ENCODE peak calls at places on chromosomes 5 and 9, in six cellular contexts. One of them, this sample, is unnamed. For H3K4me1, the result is how much of the 10 kb centered on the place peaks cover.

GRCh38 chr5:146718628-146719027 is 159.9 kb downstream of the PPP2R2B start:
- DNase-seq in A549: no peak
- DNase-seq in mammary epithelial cell: no peak
- DNase-seq in tibial artery: no peak
- DNase-seq in PC-9: no peak
- DNase-seq in pancreas: no peak
- DNase-seq in this sample: no peak

GRCh38 chr5:114249838-114250237 is 112.0 kb upstream of the KCNN2 start:
- DNase-seq in pancreas: no peak
- DNase-seq in tibial artery: no peak
- DNase-seq in A549: no peak
- DNase-seq in mammary epithelial cell: no peak
- DNase-seq in PC-9: no peak
- DNase-seq in this sample: no peak

GRCh38 chr9:3906437-3907213 is 380.8 kb upstream of the RFX3 start:
- DNase-seq in PC-9: peak
- DNase-seq in mammary epithelial cell: peak
- DNase-seq in pancreas: no peak
- DNase-seq in A549: peak
- DNase-seq in tibial artery: no peak
- DNase-seq in this sample: peak

GRCh38 chr5:149694007-149694406 is 36.1 kb upstream of the PPARGC1B start:
- DNase-seq in mammary epithelial cell: peak
- DNase-seq in PC-9: peak
- DNase-seq in A549: no peak
- DNase-seq in pancreas: no peak
- DNase-seq in tibial artery: no peak
- DNase-seq in this sample: no peak

GRCh38 chr9:76521906-76522305 is 62.9 kb downstream of the GCNT1 start:
- DNase-seq in A549: no peak
- DNase-seq in pancreas: no peak
- DNase-seq in PC-9: peak
- DNase-seq in tibial artery: no peak
- DNase-seq in mammary epithelial cell: peak
- DNase-seq in this sample: no peak

GRCh38 chr5:65017636-65018035 is 248.9 kb downstream of the CWC27 start:
- DNase-seq in pancreas: no peak
- DNase-seq in A549: no peak
- DNase-seq in tibial artery: no peak
- DNase-seq in PC-9: no peak
- DNase-seq in mammary epithelial cell: no peak
- DNase-seq in this sample: no peak

GRCh38 chr5:139903450-139903804 is 107.8 kb downstream of the PSD2 start:
- DNase-seq in pancreas: no peak
- DNase-seq in PC-9: no peak
- DNase-seq in tibial artery: no peak
- DNase-seq in mammary epithelial cell: no peak
- DNase-seq in A549: no peak
- DNase-seq in this sample: no peak

GRCh38 chr5:175700991-175701390 is 43.1 kb downstream of the HRH2 start:
- DNase-seq in pancreas: no peak
- DNase-seq in PC-9: no peak
- DNase-seq in A549: peak
- DNase-seq in tibial artery: no peak
- DNase-seq in mammary epithelial cell: no peak
- DNase-seq in this sample: no peak

GRCh38 chr5:1437452-1437851 is 7.8 kb downstream of the SLC6A3 start:
- DNase-seq in A549: peak
- DNase-seq in PC-9: peak
- DNase-seq in pancreas: no peak
- DNase-seq in mammary epithelial cell: peak
- DNase-seq in tibial artery: no peak
- DNase-seq in this sample: no peak

GRCh38 chr5:170769236-170769635 is 14.3 kb upstream of the GABRP start:
- DNase-seq in mammary epithelial cell: no peak
- DNase-seq in PC-9: no peak
- DNase-seq in tibial artery: no peak
- DNase-seq in A549: no peak
- DNase-seq in pancreas: no peak
- DNase-seq in this sample: no peak

GRCh38 chr9:5493597-5494511 is 16.5 kb upstream of the PDCD1LG2 start:
- DNase-seq in mammary epithelial cell: peak
- DNase-seq in A549: no peak
- DNase-seq in tibial artery: peak
- DNase-seq in pancreas: no peak
- DNase-seq in PC-9: no peak
- DNase-seq in this sample: no peak

GRCh38 chr5:148708854-148709253 is 54.5 kb upstream of the HTR4 start:
- DNase-seq in PC-9: no peak
- DNase-seq in A549: no peak
- DNase-seq in tibial artery: no peak
- DNase-seq in mammary epithelial cell: no peak
- DNase-seq in pancreas: no peak
- DNase-seq in this sample: no peak

GRCh38 chr9:87659534-87660419 is 66.1 kb upstream of the CTSL start:
- DNase-seq in tibial artery: no peak
- DNase-seq in PC-9: no peak
- DNase-seq in A549: no peak
- DNase-seq in pancreas: no peak
- DNase-seq in mammary epithelial cell: no peak
- DNase-seq in this sample: no peak

GRCh38 chr9:407255-407654 is 192.6 kb downstream of the DOCK8 start:
- DNase-seq in PC-9: no peak
- DNase-seq in pancreas: no peak
- DNase-seq in mammary epithelial cell: no peak
- DNase-seq in A549: no peak
- DNase-seq in tibial artery: no peak
- DNase-seq in this sample: no peak

GRCh38 chr5:172740483-172741205 is 30.4 kb downstream of the DUSP1 start:
- DNase-seq in tibial artery: peak
- DNase-seq in PC-9: peak
- DNase-seq in pancreas: no peak
- DNase-seq in mammary epithelial cell: peak
- DNase-seq in A549: peak
- DNase-seq in this sample: peak

GRCh38 chr5:58502032-58502431 is 10.8 kb downstream of the GAPT start:
- DNase-seq in tibial artery: no peak
- DNase-seq in PC-9: no peak
- DNase-seq in pancreas: no peak
- DNase-seq in A549: no peak
- DNase-seq in mammary epithelial cell: no peak
- DNase-seq in this sample: no peak

GRCh38 chr5:58505971-58506640 is 14.9 kb downstream of the GAPT start:
- DNase-seq in PC-9: no peak
- DNase-seq in tibial artery: no peak
- DNase-seq in A549: no peak
- DNase-seq in mammary epithelial cell: no peak
- DNase-seq in pancreas: no peak
- DNase-seq in this sample: no peak

GRCh38 chr5:58499951-58500350 is 8.7 kb downstream of the GAPT start:
- DNase-seq in pancreas: no peak
- DNase-seq in tibial artery: no peak
- DNase-seq in mammary epithelial cell: no peak
- DNase-seq in A549: no peak
- DNase-seq in PC-9: no peak
- DNase-seq in this sample: no peak

GRCh38 chr5:58505502-58505901 is 14.3 kb downstream of the GAPT start:
- DNase-seq in A549: no peak
- DNase-seq in mammary epithelial cell: no peak
- DNase-seq in pancreas: no peak
- DNase-seq in tibial artery: no peak
- DNase-seq in PC-9: no peak
- DNase-seq in this sample: no peak

GRCh38 chr5:58503634-58504033 is 12.4 kb downstream of the GAPT start:
- DNase-seq in PC-9: no peak
- DNase-seq in A549: no peak
- DNase-seq in tibial artery: no peak
- DNase-seq in pancreas: no peak
- DNase-seq in mammary epithelial cell: no peak
- DNase-seq in this sample: no peak
- H3K4me1 ChIP-seq in PC-9: under half
- H3K4me1 ChIP-seq in A549: under half
- H3K4me1 ChIP-seq in tibial artery: under half
- H3K4me1 ChIP-seq in pancreas: under half
- H3K4me1 ChIP-seq in mammary epithelial cell: under half
- H3K4me1 ChIP-seq in this sample: under half

GRCh38 chr5:160837211-160837610 is 14.8 kb downstream of the ATP10B start:
- DNase-seq in tibial artery: no peak
- DNase-seq in mammary epithelial cell: peak
- DNase-seq in A549: no peak
- DNase-seq in PC-9: no peak
- DNase-seq in pancreas: no peak
- DNase-seq in this sample: no peak

GRCh38 chr5:160837749-160838593 is 14.0 kb downstream of the ATP10B start:
- DNase-seq in mammary epithelial cell: peak
- DNase-seq in pancreas: no peak
- DNase-seq in A549: no peak
- DNase-seq in tibial artery: no peak
- DNase-seq in PC-9: no peak
- DNase-seq in this sample: no peak

GRCh38 chr5:160833806-160834205 is 18.2 kb downstream of the ATP10B start:
- DNase-seq in PC-9: no peak
- DNase-seq in A549: no peak
- DNase-seq in pancreas: no peak
- DNase-seq in mammary epithelial cell: peak
- DNase-seq in tibial artery: no peak
- DNase-seq in this sample: no peak

GRCh38 chr5:160835818-160836528 is 16.0 kb downstream of the ATP10B start:
- DNase-seq in A549: no peak
- DNase-seq in PC-9: no peak
- DNase-seq in mammary epithelial cell: no peak
- DNase-seq in pancreas: no peak
- DNase-seq in tibial artery: no peak
- DNase-seq in this sample: no peak

DNA sequence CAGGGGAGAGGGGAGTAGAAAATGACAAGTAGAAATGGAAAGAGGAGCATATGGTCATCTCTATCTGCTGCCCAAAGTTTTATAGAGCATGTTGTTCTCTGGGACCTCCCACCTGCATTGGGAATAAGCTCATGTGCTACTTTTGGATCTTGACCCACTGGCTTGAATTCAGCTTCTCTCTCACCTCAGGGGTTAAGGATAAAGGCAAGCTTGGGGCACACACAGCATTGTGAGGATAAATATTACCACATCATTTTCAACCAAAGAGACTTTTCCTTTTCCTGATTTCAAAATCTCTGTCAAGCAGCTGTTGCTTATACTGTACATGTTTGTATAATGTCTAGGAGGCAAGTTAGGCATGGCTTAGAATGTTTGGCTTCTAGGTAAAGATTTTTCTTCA is 16.6 kb downstream of the ATP10B start:
- DNase-seq in PC-9: no peak
- DNase-seq in pancreas: no peak
- DNase-seq in tibial artery: no peak
- DNase-seq in mammary epithelial cell: no peak
- DNase-seq in A549: no peak
- DNase-seq in this sample: no peak
- H3K4me1 ChIP-seq in PC-9: under half
- H3K4me1 ChIP-seq in pancreas: under half
- H3K4me1 ChIP-seq in tibial artery: under half
- H3K4me1 ChIP-seq in mammary epithelial cell: under half
- H3K4me1 ChIP-seq in A549: under half
- H3K4me1 ChIP-seq in this sample: under half

DNA sequence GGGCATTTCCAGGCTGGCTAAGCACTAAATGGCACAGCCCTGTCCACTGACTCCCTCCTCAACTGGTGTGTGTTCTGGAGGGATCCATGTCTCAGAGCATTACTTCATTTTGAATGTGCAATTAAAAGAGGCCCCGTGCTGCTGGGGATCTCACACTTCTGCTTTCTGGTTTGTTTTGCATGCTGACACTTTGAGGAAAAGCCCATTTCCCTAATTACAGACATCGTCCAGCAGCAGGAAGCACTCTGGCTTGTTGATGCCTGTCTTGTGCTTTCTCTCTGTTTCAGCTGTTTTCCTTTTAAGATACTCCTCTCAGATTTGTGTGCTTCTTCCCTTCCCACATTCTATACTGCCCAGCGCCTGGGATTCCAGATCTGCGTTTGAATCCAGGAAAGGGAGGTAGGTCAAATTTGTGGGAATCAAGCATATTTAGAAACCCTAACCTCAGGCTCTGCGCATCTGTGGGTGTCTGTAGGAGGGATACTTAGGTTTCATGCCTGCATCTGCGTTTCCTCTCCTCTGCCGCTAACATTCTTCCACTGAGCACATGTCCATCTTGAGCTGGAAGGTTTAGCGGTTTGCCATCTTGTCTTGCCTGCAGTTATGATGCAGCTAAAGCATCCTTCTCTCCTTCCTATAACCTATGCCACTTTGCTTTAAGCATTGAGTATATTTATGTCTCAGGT is 25.7 kb downstream of the SYK start:
- DNase-seq in tibial artery: peak
- DNase-seq in A549: no peak
- DNase-seq in PC-9: no peak
- DNase-seq in pancreas: no peak
- DNase-seq in mammary epithelial cell: no peak
- DNase-seq in this sample: peak
- H3K4me1 ChIP-seq in tibial artery: under half
- H3K4me1 ChIP-seq in A549: under half
- H3K4me1 ChIP-seq in PC-9: under half
- H3K4me1 ChIP-seq in pancreas: under half
- H3K4me1 ChIP-seq in mammary epithelial cell: under half
- H3K4me1 ChIP-seq in this sample: under half

GRCh38 chr5:111555760-111556159 is 43.4 kb upstream of the STARD4 start:
- DNase-seq in mammary epithelial cell: no peak
- DNase-seq in A549: no peak
- DNase-seq in tibial artery: no peak
- DNase-seq in pancreas: no peak
- DNase-seq in PC-9: no peak
- DNase-seq in this sample: no peak

GRCh38 chr5:111553889-111554288 is 41.6 kb upstream of the STARD4 start:
- DNase-seq in mammary epithelial cell: no peak
- DNase-seq in A549: no peak
- DNase-seq in pancreas: no peak
- DNase-seq in PC-9: no peak
- DNase-seq in tibial artery: no peak
- DNase-seq in this sample: no peak

GRCh38 chr5:111551569-111552275 is 39.4 kb upstream of the STARD4 start:
- DNase-seq in mammary epithelial cell: no peak
- DNase-seq in PC-9: no peak
- DNase-seq in tibial artery: no peak
- DNase-seq in A549: no peak
- DNase-seq in pancreas: no peak
- DNase-seq in this sample: no peak

GRCh38 chr5:111559680-111560079 is 47.3 kb upstream of the STARD4 start:
- DNase-seq in PC-9: no peak
- DNase-seq in pancreas: no peak
- DNase-seq in A549: no peak
- DNase-seq in mammary epithelial cell: no peak
- DNase-seq in tibial artery: no peak
- DNase-seq in this sample: no peak

DNA sequence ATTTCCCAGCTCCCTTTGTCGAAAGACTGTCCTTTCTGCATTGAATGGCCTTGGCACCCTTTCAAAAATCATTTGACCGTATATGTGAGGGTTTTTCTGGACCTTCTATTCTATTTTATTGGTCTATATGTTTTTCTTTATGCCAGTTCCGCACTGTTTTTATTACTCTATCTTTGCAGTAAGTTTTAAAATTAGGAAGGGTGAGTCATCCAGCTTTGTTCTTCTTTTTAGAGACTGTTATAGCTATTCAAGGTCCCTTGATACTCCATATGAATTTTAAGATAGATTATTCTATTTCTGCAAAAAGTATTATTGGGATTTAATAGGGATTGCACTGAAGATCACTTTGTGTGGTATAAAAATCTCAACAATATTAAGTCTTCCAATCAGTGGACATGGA is 44.2 kb upstream of the STARD4 start:
- DNase-seq in mammary epithelial cell: no peak
- DNase-seq in tibial artery: no peak
- DNase-seq in PC-9: no peak
- DNase-seq in A549: no peak
- DNase-seq in pancreas: no peak
- DNase-seq in this sample: no peak
- H3K4me1 ChIP-seq in mammary epithelial cell: under half
- H3K4me1 ChIP-seq in tibial artery: under half
- H3K4me1 ChIP-seq in PC-9: under half
- H3K4me1 ChIP-seq in A549: under half
- H3K4me1 ChIP-seq in pancreas: under half
- H3K4me1 ChIP-seq in this sample: under half